ENCODE peak calls at places on chromosomes 3 and 15, in six cellular contexts. S is GM12865, P is heart left ventricle, Z is gastrocnemius medialis, U is upper lobe of right lung, G is GM13977. T is an unnamed sample.

GRCh38 chr3:149020839-149021252 is 29.5 kb downstream of the GYG1 start:
- DNase-seq in S (no peak), P (no peak), Z (no peak), U (no peak), G (no peak), T (no peak)

GRCh38 chr15:27850050-27850449 is 249.1 kb downstream of the OCA2 start:
- DNase-seq in S (no peak), P (no peak), Z (no peak), U (no peak), G (no peak), T (no peak)

GRCh38 chr15:95995375-95996168 is 334.9 kb upstream of the NR2F2 start:
- DNase-seq in S (no peak), P (no peak), Z (no peak), U (no peak), G (no peak), T (no peak)

GRCh38 chr3:13894096-13894811 is 14.4 kb upstream of the WNT7A start:
- DNase-seq in S (no peak), P (no peak), Z (no peak), U (no peak), G (peak), T (peak)

GRCh38 chr3:124745756-124746155 is 15.5 kb downstream of the UMPS start:
- DNase-seq in S (no peak), P (no peak), Z (no peak), U (no peak), G (no peak), T (no peak)

GRCh38 chr3:184429786-184430185 is 49.9 kb downstream of the CHRD start:
- DNase-seq in S (no peak), P (no peak), Z (no peak), U (no peak), G (no peak), T (no peak)

GRCh38 chr3:37609711-37610110 is 252.0 kb upstream of the CTDSPL start:
- DNase-seq in S (no peak), P (no peak), Z (no peak), U (no peak), G (no peak), T (no peak)

GRCh38 chr15:63057454-63058335 is 15.1 kb downstream of the TPM1 start:
- DNase-seq in S (no peak), P (no peak), Z (no peak), U (no peak), G (no peak), T (no peak)

GRCh38 chr3:194168994-194169393 is 33.0 kb downstream of the HES1 start:
- DNase-seq in S (no peak), P (no peak), Z (no peak), U (no peak), G (no peak), T (no peak)

GRCh38 chr3:53803816-53804545 is 42.2 kb downstream of the CHDH start:
- DNase-seq in S (no peak), P (no peak), Z (no peak), U (peak), G (no peak), T (no peak)

GRCh38 chr15:25450163-25450562 is 11.3 kb upstream of the UBE3A start:
- DNase-seq in S (no peak), P (no peak), Z (no peak), U (no peak), G (no peak), T (no peak)

GRCh38 chr3:117610156-117610555 is 900.6 kb downstream of the TUSC7 start:
- DNase-seq in S (no peak), P (no peak), Z (no peak), U (no peak), G (no peak), T (no peak)

GRCh38 chr15:76994001-76994400 is 925 bp upstream of the PSTPIP1 start:
- DNase-seq in S (no peak), P (no peak), Z (no peak), U (peak), G (no peak), T (no peak)

GRCh38 chr3:63656791-63657190 is 4.3 kb downstream of the SNTN start:
- DNase-seq in S (no peak), P (no peak), Z (no peak), U (no peak), G (no peak), T (no peak)

GRCh38 chr15:93231994-93232393 is 143.0 kb upstream of the RGMA start:
- DNase-seq in S (no peak), P (no peak), Z (no peak), U (no peak), G (no peak), T (no peak)

GRCh38 chr15:63593705-63594671 is 3.2 kb upstream of the FBXL22 start:
- DNase-seq in S (no peak), P (no peak), Z (no peak), U (no peak), G (no peak), T (no peak)

GRCh38 chr3:96449803-96450202 is 364.6 kb upstream of the EPHA6 start:
- DNase-seq in S (no peak), P (no peak), Z (no peak), U (no peak), G (no peak), T (no peak)

GRCh38 chr3:187290561-187290960 is 976 bp downstream of the MASP1 start:
- DNase-seq in S (no peak), P (no peak), Z (no peak), U (no peak), G (no peak), T (no peak)

GRCh38 chr15:71440479-71441071 is 325.3 kb downstream of the THSD4 start:
- DNase-seq in S (peak), P (no peak), Z (no peak), U (no peak), G (peak), T (peak)

GRCh38 chr3:12170207-12170606 is 11.5 kb upstream of the TIMP4 start:
- DNase-seq in S (no peak), P (no peak), Z (no peak), U (no peak), G (no peak), T (no peak)

GRCh38 chr3:181899702-181900101 is 188.0 kb downstream of the SOX2 start:
- DNase-seq in S (no peak), P (no peak), Z (no peak), U (no peak), G (no peak), T (no peak)

GRCh38 chr15:26298666-26299065 is 435.5 kb upstream of the ATP10A start:
- DNase-seq in S (no peak), P (no peak), Z (no peak), U (no peak), G (no peak), T (no peak)

GRCh38 chr15:54789377-54789776 is 407.4 kb downstream of the RSL24D1 start:
- DNase-seq in S (peak), P (no peak), Z (no peak), U (no peak), G (no peak), T (no peak)

GRCh38 chr3:191356586-191357439 is 26.5 kb upstream of the UTS2B start:
- DNase-seq in S (no peak), P (peak), Z (no peak), U (no peak), G (no peak), T (no peak)

GRCh38 chr3:127585163-127585812 is 5.2 kb downstream of the TPRA1 start:
- DNase-seq in S (no peak), P (no peak), Z (no peak), U (no peak), G (no peak), T (no peak)

GRCh38 chr3:52253314-52254260 is 8.0 kb downstream of the PPM1M start:
- DNase-seq in S (peak), P (no peak), Z (no peak), U (peak), G (peak), T (peak)

GRCh38 chr15:73318463-73319351 is 50.1 kb downstream of the HCN4 start:
- DNase-seq in S (peak), P (no peak), Z (no peak), U (peak), G (peak), T (peak)

GRCh38 chr3:156674911-156675743 is 737 bp downstream of the TIPARP start:
- DNase-seq in S (peak), P (peak), Z (peak), U (peak), G (peak), T (peak)

GRCh38 chr3:139427283-139428060 is 38.0 kb upstream of the COPB2 start:
- DNase-seq in S (peak), P (no peak), Z (no peak), U (no peak), G (peak), T (peak)

GRCh38 chr3:88984266-88984665 is 123.2 kb upstream of the EPHA3 start:
- DNase-seq in S (no peak), P (no peak), Z (no peak), U (no peak), G (no peak), T (no peak)

GRCh38 chr3:153026026-153026425 is 136.0 kb upstream of the RAP2B start:
- DNase-seq in S (peak), P (no peak), Z (no peak), U (no peak), G (peak), T (no peak)
- TF ChIP-seq CTCF in S (peak), P (peak), Z (peak), U (peak), G (peak), T (no peak)

DNA sequence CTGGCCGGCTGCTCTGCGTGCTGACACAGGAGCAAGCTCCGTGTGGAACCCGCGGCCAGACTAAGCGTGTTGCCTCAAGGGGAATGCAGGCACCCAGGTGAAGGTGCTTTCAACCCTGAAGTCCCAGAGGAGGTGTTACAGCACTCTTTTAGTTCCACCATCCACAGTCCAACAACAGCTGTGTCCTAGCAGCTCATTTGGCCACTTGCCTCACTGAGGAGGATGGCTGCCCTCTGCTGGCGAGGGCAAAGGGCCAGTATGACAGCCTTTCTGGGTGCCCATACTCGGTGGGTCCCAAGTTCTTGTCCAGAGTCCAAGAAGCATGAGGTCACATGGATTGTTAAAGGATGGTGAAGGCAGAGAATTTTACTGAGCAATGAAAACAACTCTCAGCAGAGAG is 87.8 kb downstream of the C3orf85 start:
- DNase-seq in S (no peak), P (no peak), Z (no peak), U (no peak), G (no peak), T (no peak)
- TF ChIP-seq CTCF in S (peak), P (no peak), Z (no peak), U (peak), G (peak), T (no peak)

GRCh38 chr3:79516795-79517194 is 251.0 kb downstream of the ROBO1 start:
- DNase-seq in S (no peak), P (no peak), Z (no peak), U (no peak), G (no peak), T (no peak)

GRCh38 chr3:79515072-79515471 is 252.7 kb downstream of the ROBO1 start:
- DNase-seq in S (no peak), P (peak), Z (no peak), U (no peak), G (no peak), T (no peak)

GRCh38 chr3:79521221-79521848 is 246.5 kb downstream of the ROBO1 start:
- DNase-seq in S (peak), P (no peak), Z (no peak), U (no peak), G (no peak), T (no peak)

DNA sequence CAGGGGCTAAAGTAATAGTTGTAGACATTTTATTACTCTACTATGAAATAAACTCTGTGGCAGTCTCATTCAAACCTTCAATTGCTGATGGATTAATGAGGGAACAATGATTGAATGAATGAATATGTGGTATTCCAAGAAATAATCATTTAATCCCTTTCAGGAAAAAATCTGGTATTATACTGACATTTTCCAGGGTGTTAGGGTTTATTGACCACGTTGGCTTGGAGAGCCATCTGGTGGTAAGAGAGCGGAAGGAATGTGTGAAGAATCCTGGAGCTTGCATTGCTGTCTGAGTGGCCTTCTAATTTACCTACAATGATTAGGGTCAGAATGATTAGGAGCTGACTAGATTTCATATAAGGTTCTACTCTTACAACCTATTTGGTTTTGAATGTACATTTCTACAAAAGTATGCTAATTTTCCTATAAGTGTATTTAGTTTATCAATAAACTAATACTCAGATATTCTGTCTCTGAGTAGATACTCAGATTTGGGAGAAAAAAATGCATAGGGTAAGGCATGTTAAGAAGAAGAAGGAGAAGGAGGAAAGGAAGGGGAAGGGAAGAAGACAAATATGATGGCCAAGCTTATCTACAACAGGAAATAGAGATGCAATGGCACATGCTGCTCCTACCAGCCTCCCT is 249.9 kb downstream of the ROBO1 start:
- DNase-seq in S (no peak), P (no peak), Z (no peak), U (no peak), G (no peak), T (no peak)
- TF ChIP-seq CTCF in S (peak), P (peak), Z (no peak), U (peak), G (peak), T (peak)

DNA sequence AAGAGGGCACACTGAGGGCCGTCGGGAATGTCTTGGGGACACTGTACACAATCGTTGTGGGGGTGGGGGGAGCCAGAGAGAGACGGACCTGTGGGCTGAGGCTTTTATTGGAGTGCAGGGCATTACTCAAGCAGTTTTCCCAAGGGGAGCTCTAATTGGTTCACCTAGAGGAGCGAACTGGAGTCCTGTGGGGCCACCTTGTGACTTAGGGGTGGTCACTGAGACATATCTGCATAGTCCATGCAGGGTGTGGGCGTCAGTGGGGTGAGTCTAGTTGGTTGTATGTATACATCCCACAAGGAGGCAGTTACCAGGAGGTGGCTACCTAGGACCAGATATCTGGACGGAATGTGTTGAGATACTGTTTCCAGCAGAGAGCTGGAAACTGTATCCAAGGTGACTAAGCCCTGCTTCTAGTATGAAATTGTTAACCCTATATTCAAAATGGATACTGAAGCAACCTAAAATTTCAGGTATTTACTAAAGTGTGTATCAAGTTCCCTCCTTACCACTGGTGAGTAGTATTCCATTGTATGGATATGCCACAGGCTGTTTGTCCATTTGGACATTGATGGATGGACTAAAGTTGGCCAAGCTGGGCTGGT is 2.6 kb upstream of the PIGZ start:
- DNase-seq in S (no peak), P (no peak), Z (no peak), U (no peak), G (no peak), T (no peak)
- TF ChIP-seq CTCF in S (no peak), P (no peak), Z (no peak), U (no peak), G (no peak), T (no peak)

GRCh38 chr15:50886139-50886467 is 22.4 kb upstream of the AP4E1 start:
- DNase-seq in S (no peak), P (no peak), Z (no peak), U (no peak), G (no peak), T (no peak)
- TF ChIP-seq CTCF in S (no peak), P (no peak), Z (no peak), U (no peak), G (no peak), T (no peak)

DNA sequence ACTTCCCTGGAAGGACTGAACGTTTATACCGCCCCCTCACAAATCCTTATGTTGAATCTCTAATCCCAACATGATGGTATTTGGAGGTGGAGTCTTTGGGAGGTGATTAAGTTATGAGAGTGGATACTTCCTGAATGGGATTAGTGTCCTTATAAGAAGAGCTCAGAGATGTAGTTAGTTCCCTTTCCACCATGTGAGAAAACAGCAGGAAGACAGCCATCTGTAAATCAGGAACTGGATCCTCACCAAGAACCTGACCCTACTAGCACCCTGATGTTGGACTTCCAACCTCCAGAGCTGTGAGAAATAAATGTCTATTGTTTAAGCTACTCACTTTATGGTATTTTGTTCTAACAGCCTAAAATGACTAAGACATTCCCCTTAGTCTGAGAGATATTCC is 33.3 kb upstream of the SACM1L start:
- DNase-seq in S (no peak), P (no peak), Z (no peak), U (no peak), G (no peak), T (no peak)
- TF ChIP-seq CTCF in S (no peak), P (no peak), Z (no peak), U (no peak), G (no peak), T (no peak)

DNA sequence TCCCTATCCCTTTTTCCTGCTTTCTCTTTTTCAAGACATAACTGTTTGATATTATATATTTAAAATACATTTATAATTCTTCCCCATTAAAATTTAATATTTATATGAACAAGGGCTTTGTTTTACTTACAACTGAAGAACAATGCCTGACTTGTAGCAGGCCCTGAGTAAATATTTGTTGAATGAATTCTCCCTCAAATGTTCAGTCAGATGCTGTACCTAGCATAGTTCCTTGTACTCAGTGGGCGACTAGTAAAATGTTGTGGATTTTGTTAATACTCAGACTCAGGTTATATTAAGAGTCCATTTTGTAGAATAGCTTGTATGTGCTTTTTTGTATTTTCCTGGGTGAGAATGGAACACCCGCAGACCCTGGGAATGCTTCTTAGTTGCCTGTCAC is 69.1 kb downstream of the SEC22A start:
- DNase-seq in S (no peak), P (no peak), Z (no peak), U (no peak), G (no peak), T (no peak)
- TF ChIP-seq CTCF in S (no peak), P (no peak), Z (no peak), U (no peak), G (no peak), T (no peak)

T was measured in GM20000.